ENCODE peak calls at places on chromosomes 2 and 18, in four cellular contexts. O, P, K and F are unnamed samples. For H3K36me3, the result is how much of the 10 kb centered on the place peaks cover.

GRCh38 chr18:13308369-13308768 is 89.8 kb downstream of the LDLRAD4 start:
- DNase-seq in K (no peak), O (no peak), P (no peak), F (no peak)

GRCh38 chr2:129710670-129711495 is 268.6 kb upstream of the RAB6C start:
- DNase-seq in K (no peak), P (no peak), O (no peak), F (no peak)

GRCh38 chr18:28099237-28099636 is 77.7 kb downstream of the CDH2 start:
- DNase-seq in O (no peak), P (no peak), K (no peak), F (no peak)

GRCh38 chr18:44507729-44508325 is 172.9 kb upstream of the SETBP1 start:
- DNase-seq in O (no peak), P (no peak), K (no peak), F (peak)

GRCh38 chr2:44941551-44942234 is at the start of gene SIX3:
- DNase-seq in P (no peak), K (peak), O (no peak), F (no peak)

GRCh38 chr2:240013343-240013742 is 11.8 kb downstream of the NDUFA10 start:
- DNase-seq in P (no peak), O (no peak), K (no peak), F (no peak)

GRCh38 chr18:59823611-59824195 is 76.1 kb upstream of the PMAIP1 start:
- DNase-seq in K (peak), O (peak), P (peak), F (no peak)

GRCh38 chr2:65639156-65639876 is 206.9 kb upstream of the SPRED2 start:
- DNase-seq in K (no peak), P (no peak), O (no peak), F (no peak)

GRCh38 chr2:161128885-161129284 is 31.3 kb upstream of the TANK start:
- DNase-seq in P (no peak), O (no peak), K (no peak), F (no peak)

GRCh38 chr2:182915369-182916326 is 49.2 kb upstream of the FRZB start:
- DNase-seq in O (no peak), K (no peak), P (no peak), F (no peak)

GRCh38 chr2:111194835-111195621 is 74.3 kb downstream of the BCL2L11 start:
- DNase-seq in O (peak), K (no peak), P (peak), F (peak)

GRCh38 chr2:30235008-30235655 is 3.8 kb downstream of the LBH start:
- DNase-seq in P (no peak), O (no peak), K (no peak), F (no peak)

GRCh38 chr2:227853204-227853629 is 18.2 kb upstream of the DAW1 start:
- DNase-seq in P (no peak), O (no peak), K (no peak), F (no peak)

GRCh38 chr2:22037274-22037673 is 913.5 kb downstream of the TDRD15 start:
- DNase-seq in K (no peak), P (no peak), O (no peak), F (no peak)

GRCh38 chr2:176188969-176189665 is 649 bp downstream of the HOXD1 start:
- DNase-seq in O (peak), K (no peak), P (no peak), F (no peak)

GRCh38 chr2:45067859-45068642 is 58.8 kb upstream of the SIX2 start:
- DNase-seq in K (no peak), O (no peak), P (no peak), F (no peak)

GRCh38 chr18:53153281-53153680 is 813.3 kb downstream of the DCC start:
- DNase-seq in K (no peak), O (peak), P (peak), F (no peak)

GRCh38 chr2:174688079-174688478 is 76.2 kb downstream of the CHRNA1 start:
- DNase-seq in O (no peak), K (no peak), P (no peak), F (no peak)

GRCh38 chr2:52365946-52366345 is 1334.0 kb upstream of the NRXN1 start:
- DNase-seq in K (no peak), P (no peak), O (no peak), F (no peak)

GRCh38 chr2:239307221-239307569 is 93.6 kb downstream of the HDAC4 start:
- DNase-seq in K (no peak), O (no peak), P (no peak), F (no peak)

GRCh38 chr2:64478502-64479230 is 24.7 kb downstream of the LGALSL start:
- DNase-seq in O (no peak), K (no peak), P (no peak), F (no peak)

GRCh38 chr2:26727641-26728561 is 35.4 kb downstream of the KCNK3 start:
- DNase-seq in O (no peak), K (no peak), P (no peak), F (no peak)

GRCh38 chr2:133667085-133667484 is 98.8 kb upstream of the NCKAP5 start:
- DNase-seq in P (no peak), O (no peak), K (no peak), F (no peak)

GRCh38 chr2:220969348-220969747 is 602.8 kb downstream of the EPHA4 start:
- DNase-seq in O (no peak), P (no peak), K (no peak), F (no peak)

GRCh38 chr2:205682239-205683021 is at the start of gene NRP2:
- DNase-seq in P (peak), K (peak), O (peak), F (no peak)

GRCh38 chr2:127358971-127359370 is 28.8 kb downstream of the MAP3K2 start:
- DNase-seq in O (no peak), P (no peak), K (no peak), F (no peak)

GRCh38 chr2:127351603-127352002 is 36.2 kb downstream of the MAP3K2 start:
- DNase-seq in P (no peak), K (no peak), O (no peak), F (no peak)

GRCh38 chr2:127356531-127356930 is 31.2 kb downstream of the MAP3K2 start:
- DNase-seq in O (no peak), P (no peak), K (no peak), F (no peak)

GRCh38 chr2:127358044-127358443 is 29.7 kb downstream of the MAP3K2 start:
- DNase-seq in P (peak), K (no peak), O (no peak), F (no peak)

GRCh38 chr2:127355407-127356008 is 32.3 kb downstream of the MAP3K2 start:
- DNase-seq in P (peak), K (peak), O (no peak), F (no peak)
- TF ChIP-seq TCF12 in P (no peak), K (no peak), O (no peak), F (no peak)

GRCh38 chr2:151482310-151482709 is 72.6 kb downstream of the RIF1 start:
- DNase-seq in K (no peak), P (no peak), O (no peak), F (no peak)

GRCh38 chr2:151483546-151483945 is 73.8 kb downstream of the RIF1 start:
- DNase-seq in O (no peak), P (no peak), K (no peak), F (no peak)

GRCh38 chr2:151472966-151473365 is 63.3 kb downstream of the RIF1 start:
- DNase-seq in K (no peak), P (no peak), O (no peak), F (no peak)

GRCh38 chr2:151481744-151482143 is 72.0 kb downstream of the RIF1 start:
- DNase-seq in K (no peak), P (no peak), O (no peak), F (no peak)

GRCh38 chr2:151478011-151478410 is 68.3 kb downstream of the RIF1 start:
- DNase-seq in O (no peak), K (no peak), P (no peak), F (no peak)
- H3K36me3 ChIP-seq in O (under half), K (half or more), P (half or more), F (under half)

DNA sequence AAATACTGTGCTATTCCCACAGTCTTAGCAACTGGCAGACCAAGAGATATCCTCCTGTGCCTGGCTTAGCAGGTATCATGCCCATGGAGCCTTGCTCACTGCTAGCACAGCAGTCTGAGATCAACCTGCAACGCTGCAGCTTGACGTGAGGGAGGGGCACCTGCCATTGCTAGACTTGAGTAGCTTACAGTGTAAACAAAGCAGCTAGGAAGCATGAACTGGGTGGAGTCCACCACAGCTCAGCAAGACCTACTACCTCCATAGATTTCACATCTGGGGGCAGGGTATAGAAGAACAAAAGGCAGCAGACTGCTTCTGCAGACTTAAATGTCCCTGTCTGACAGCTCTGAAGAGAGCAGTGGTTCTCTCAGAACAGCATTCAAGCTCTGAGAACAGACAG is 74.8 kb downstream of the AKAIN1 start:
- DNase-seq in O (no peak), P (no peak), K (no peak), F (no peak)
- TF ChIP-seq TCF12 in O (no peak), P (no peak), K (no peak), F (no peak)

DNA sequence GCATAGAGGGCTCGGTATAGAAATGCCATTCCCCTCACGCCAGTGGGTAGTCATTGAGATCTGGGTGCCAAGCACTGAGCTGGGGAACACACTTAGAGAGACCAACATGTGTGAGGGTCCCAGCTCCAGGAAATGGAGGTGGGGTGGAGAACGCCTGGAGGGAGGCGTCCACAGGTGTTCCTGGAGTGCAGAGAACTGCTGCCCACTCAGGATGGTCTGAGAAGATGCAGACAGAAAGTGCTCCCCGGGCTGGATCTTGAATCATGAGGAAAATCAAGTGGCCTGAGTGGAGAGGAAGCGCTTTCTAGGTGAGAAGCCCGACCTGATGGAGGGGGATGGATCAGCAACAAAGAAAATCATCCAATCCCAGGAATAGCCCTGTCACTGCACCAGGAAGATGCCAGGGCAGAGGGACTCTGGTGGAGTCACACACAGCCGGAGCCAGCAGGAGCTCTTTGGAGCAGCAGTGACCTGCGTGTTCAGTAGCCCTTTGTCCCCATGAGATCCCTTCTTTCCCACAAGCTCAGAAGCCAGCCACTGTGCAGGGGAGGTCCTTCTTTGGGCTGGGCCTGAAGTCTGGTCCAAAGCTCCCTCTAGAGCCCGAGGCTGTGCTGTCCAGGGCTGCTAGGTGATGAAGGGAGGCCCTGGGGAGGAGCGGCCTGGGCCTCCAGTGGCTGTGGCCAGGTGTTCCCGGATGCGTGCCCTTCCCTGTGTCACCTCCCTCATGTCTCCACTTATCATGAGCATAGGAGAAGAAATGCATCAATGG is 112.3 kb downstream of the RNF144A start:
- DNase-seq in K (no peak), P (peak), O (no peak), F (no peak)
- H3K36me3 ChIP-seq in K (under half), P (under half), O (under half), F (under half)